ENCODE peak calls at places on chromosomes 13 and 19, in eight cellular contexts. One of them, this sample, is unnamed.

GRCh38 chr19:31349160-31349881 is at the start of gene TSHZ3:
- DNase-seq in kidney tubule cell: peak; percentile 32
- DNase-seq in WTC11: peak; percentile 82
- DNase-seq in stimulated activated CD8-positive, alpha-beta memory T cell treated with anti-CD3 and anti-CD28 coated beads, Interleukin-4, amount 100 ng/mL, for 1 hour: no peak
- DNase-seq in Ammon's horn: peak; percentile 65
- DNase-seq in effector memory CD4-positive, alpha-beta T cell: no peak
- DNase-seq in AG10803: peak; percentile 89
- DNase-seq in PC-9: no peak
- DNase-seq in this sample: no peak

GRCh38 chr13:76380436-76381065 is 505.7 kb downstream of the KCTD12 start:
- DNase-seq in kidney tubule cell: no peak
- DNase-seq in WTC11: no peak
- DNase-seq in stimulated activated CD8-positive, alpha-beta memory T cell treated with anti-CD3 and anti-CD28 coated beads, Interleukin-4, amount 100 ng/mL, for 1 hour: no peak
- DNase-seq in Ammon's horn: peak; percentile 33
- DNase-seq in effector memory CD4-positive, alpha-beta T cell: no peak
- DNase-seq in AG10803: peak; percentile 23
- DNase-seq in PC-9: no peak
- DNase-seq in this sample: no peak

GRCh38 chr13:45278096-45278645 is 62.8 kb downstream of the TPT1 start:
- DNase-seq in kidney tubule cell: no peak
- DNase-seq in WTC11: no peak
- DNase-seq in stimulated activated CD8-positive, alpha-beta memory T cell treated with anti-CD3 and anti-CD28 coated beads, Interleukin-4, amount 100 ng/mL, for 1 hour: no peak
- DNase-seq in Ammon's horn: peak; percentile 39
- DNase-seq in effector memory CD4-positive, alpha-beta T cell: no peak
- DNase-seq in AG10803: no peak
- DNase-seq in PC-9: no peak
- DNase-seq in this sample: no peak

GRCh38 chr13:113616991-113617749 is 32.6 kb downstream of the TFDP1 start:
- DNase-seq in kidney tubule cell: peak; percentile 81
- DNase-seq in WTC11: peak; percentile 41
- DNase-seq in stimulated activated CD8-positive, alpha-beta memory T cell treated with anti-CD3 and anti-CD28 coated beads, Interleukin-4, amount 100 ng/mL, for 1 hour: no peak
- DNase-seq in Ammon's horn: no peak
- DNase-seq in effector memory CD4-positive, alpha-beta T cell: no peak
- DNase-seq in AG10803: no peak
- DNase-seq in PC-9: peak; percentile 22
- DNase-seq in this sample: no peak

GRCh38 chr19:2016041-2016807 is 710 bp upstream of the BTBD2 start:
- DNase-seq in kidney tubule cell: peak; percentile 73
- DNase-seq in WTC11: peak; percentile 57
- DNase-seq in stimulated activated CD8-positive, alpha-beta memory T cell treated with anti-CD3 and anti-CD28 coated beads, Interleukin-4, amount 100 ng/mL, for 1 hour: peak; percentile 22
- DNase-seq in Ammon's horn: peak; percentile 94
- DNase-seq in effector memory CD4-positive, alpha-beta T cell: peak; percentile 45
- DNase-seq in AG10803: peak; percentile 90
- DNase-seq in PC-9: peak; percentile 57
- DNase-seq in this sample: no peak

GRCh38 chr19:34096020-34096915 is 76.0 kb upstream of the LSM14A start:
- DNase-seq in kidney tubule cell: peak; percentile 47
- DNase-seq in WTC11: peak; percentile 16
- DNase-seq in stimulated activated CD8-positive, alpha-beta memory T cell treated with anti-CD3 and anti-CD28 coated beads, Interleukin-4, amount 100 ng/mL, for 1 hour: no peak
- DNase-seq in Ammon's horn: peak; percentile 58
- DNase-seq in effector memory CD4-positive, alpha-beta T cell: no peak
- DNase-seq in AG10803: peak; percentile 48
- DNase-seq in PC-9: no peak
- DNase-seq in this sample: no peak

GRCh38 chr13:27728271-27728670 is 64.0 kb upstream of the GSX1 start:
- DNase-seq in kidney tubule cell: no peak
- DNase-seq in WTC11: peak; percentile 29
- DNase-seq in stimulated activated CD8-positive, alpha-beta memory T cell treated with anti-CD3 and anti-CD28 coated beads, Interleukin-4, amount 100 ng/mL, for 1 hour: no peak
- DNase-seq in Ammon's horn: peak; percentile 66
- DNase-seq in effector memory CD4-positive, alpha-beta T cell: no peak
- DNase-seq in AG10803: no peak
- DNase-seq in PC-9: no peak
- DNase-seq in this sample: no peak

GRCh38 chr13:27822258-27822872 is 30.1 kb downstream of the GSX1 start:
- DNase-seq in kidney tubule cell: no peak
- DNase-seq in WTC11: no peak
- DNase-seq in stimulated activated CD8-positive, alpha-beta memory T cell treated with anti-CD3 and anti-CD28 coated beads, Interleukin-4, amount 100 ng/mL, for 1 hour: no peak
- DNase-seq in Ammon's horn: no peak
- DNase-seq in effector memory CD4-positive, alpha-beta T cell: no peak
- DNase-seq in AG10803: no peak
- DNase-seq in PC-9: no peak
- DNase-seq in this sample: no peak

GRCh38 chr13:60226507-60226906 is 62.8 kb upstream of the DIAPH3 start:
- DNase-seq in kidney tubule cell: peak; percentile 42
- DNase-seq in WTC11: peak; percentile 42
- DNase-seq in stimulated activated CD8-positive, alpha-beta memory T cell treated with anti-CD3 and anti-CD28 coated beads, Interleukin-4, amount 100 ng/mL, for 1 hour: no peak
- DNase-seq in Ammon's horn: no peak
- DNase-seq in effector memory CD4-positive, alpha-beta T cell: no peak
- DNase-seq in AG10803: peak; percentile 45
- DNase-seq in PC-9: peak; percentile 12
- DNase-seq in this sample: no peak

GRCh38 chr13:62387642-62388041 is 972.0 kb upstream of the PCDH20 start:
- DNase-seq in kidney tubule cell: no peak
- DNase-seq in WTC11: no peak
- DNase-seq in stimulated activated CD8-positive, alpha-beta memory T cell treated with anti-CD3 and anti-CD28 coated beads, Interleukin-4, amount 100 ng/mL, for 1 hour: no peak
- DNase-seq in Ammon's horn: no peak
- DNase-seq in effector memory CD4-positive, alpha-beta T cell: no peak
- DNase-seq in AG10803: no peak
- DNase-seq in PC-9: no peak
- DNase-seq in this sample: no peak

GRCh38 chr19:10286803-10287737 is at the start of gene ICAM4:
- DNase-seq in kidney tubule cell: peak; percentile 44
- DNase-seq in WTC11: peak; percentile 71
- DNase-seq in stimulated activated CD8-positive, alpha-beta memory T cell treated with anti-CD3 and anti-CD28 coated beads, Interleukin-4, amount 100 ng/mL, for 1 hour: no peak
- DNase-seq in Ammon's horn: no peak
- DNase-seq in effector memory CD4-positive, alpha-beta T cell: no peak
- DNase-seq in AG10803: no peak
- DNase-seq in PC-9: no peak
- DNase-seq in this sample: no peak

GRCh38 chr13:113526466-113527220 is 36.1 kb upstream of the DCUN1D2 start:
- DNase-seq in kidney tubule cell: no peak
- DNase-seq in WTC11: no peak
- DNase-seq in stimulated activated CD8-positive, alpha-beta memory T cell treated with anti-CD3 and anti-CD28 coated beads, Interleukin-4, amount 100 ng/mL, for 1 hour: no peak
- DNase-seq in Ammon's horn: no peak
- DNase-seq in effector memory CD4-positive, alpha-beta T cell: no peak
- DNase-seq in AG10803: no peak
- DNase-seq in PC-9: no peak
- DNase-seq in this sample: no peak

GRCh38 chr13:65260938-65261880 is 1968.9 kb downstream of the PCDH9 start:
- DNase-seq in kidney tubule cell: no peak
- DNase-seq in WTC11: no peak
- DNase-seq in stimulated activated CD8-positive, alpha-beta memory T cell treated with anti-CD3 and anti-CD28 coated beads, Interleukin-4, amount 100 ng/mL, for 1 hour: no peak
- DNase-seq in Ammon's horn: peak; percentile 5
- DNase-seq in effector memory CD4-positive, alpha-beta T cell: no peak
- DNase-seq in AG10803: no peak
- DNase-seq in PC-9: no peak
- DNase-seq in this sample: no peak

GRCh38 chr19:29663861-29664752 is 1.2 kb upstream of the PLEKHF1 start:
- DNase-seq in kidney tubule cell: peak; percentile 45
- DNase-seq in WTC11: no peak
- DNase-seq in stimulated activated CD8-positive, alpha-beta memory T cell treated with anti-CD3 and anti-CD28 coated beads, Interleukin-4, amount 100 ng/mL, for 1 hour: no peak
- DNase-seq in Ammon's horn: no peak
- DNase-seq in effector memory CD4-positive, alpha-beta T cell: no peak
- DNase-seq in AG10803: peak; percentile 73
- DNase-seq in PC-9: peak; percentile 54
- DNase-seq in this sample: no peak

GRCh38 chr13:22061806-22062391 is 391.0 kb downstream of the FGF9 start:
- DNase-seq in kidney tubule cell: no peak
- DNase-seq in WTC11: no peak
- DNase-seq in stimulated activated CD8-positive, alpha-beta memory T cell treated with anti-CD3 and anti-CD28 coated beads, Interleukin-4, amount 100 ng/mL, for 1 hour: no peak
- DNase-seq in Ammon's horn: no peak
- DNase-seq in effector memory CD4-positive, alpha-beta T cell: no peak
- DNase-seq in AG10803: no peak
- DNase-seq in PC-9: no peak
- DNase-seq in this sample: no peak

GRCh38 chr13:54241719-54242118 is 1213.1 kb downstream of the OLFM4 start:
- DNase-seq in kidney tubule cell: peak; percentile 2
- DNase-seq in WTC11: no peak
- DNase-seq in stimulated activated CD8-positive, alpha-beta memory T cell treated with anti-CD3 and anti-CD28 coated beads, Interleukin-4, amount 100 ng/mL, for 1 hour: no peak
- DNase-seq in Ammon's horn: no peak
- DNase-seq in effector memory CD4-positive, alpha-beta T cell: no peak
- DNase-seq in AG10803: no peak
- DNase-seq in PC-9: no peak
- DNase-seq in this sample: no peak

GRCh38 chr19:1211494-1212234 is 6.1 kb downstream of the STK11 start:
- DNase-seq in kidney tubule cell: no peak
- DNase-seq in WTC11: peak; percentile 68
- DNase-seq in stimulated activated CD8-positive, alpha-beta memory T cell treated with anti-CD3 and anti-CD28 coated beads, Interleukin-4, amount 100 ng/mL, for 1 hour: no peak
- DNase-seq in Ammon's horn: no peak
- DNase-seq in effector memory CD4-positive, alpha-beta T cell: no peak
- DNase-seq in AG10803: no peak
- DNase-seq in PC-9: no peak
- DNase-seq in this sample: no peak

GRCh38 chr13:32246468-32246867 is 68.7 kb downstream of the ZAR1L start:
- DNase-seq in kidney tubule cell: peak; percentile 68
- DNase-seq in WTC11: peak; percentile 81
- DNase-seq in stimulated activated CD8-positive, alpha-beta memory T cell treated with anti-CD3 and anti-CD28 coated beads, Interleukin-4, amount 100 ng/mL, for 1 hour: peak; percentile 7
- DNase-seq in Ammon's horn: peak; percentile 27
- DNase-seq in effector memory CD4-positive, alpha-beta T cell: no peak
- DNase-seq in AG10803: peak; percentile 59
- DNase-seq in PC-9: peak; percentile 37
- DNase-seq in this sample: no peak

GRCh38 chr19:42143341-42144234 is 11.3 kb upstream of the POU2F2 start:
- DNase-seq in kidney tubule cell: peak; percentile 13
- DNase-seq in WTC11: peak; percentile 83
- DNase-seq in stimulated activated CD8-positive, alpha-beta memory T cell treated with anti-CD3 and anti-CD28 coated beads, Interleukin-4, amount 100 ng/mL, for 1 hour: no peak
- DNase-seq in Ammon's horn: no peak
- DNase-seq in effector memory CD4-positive, alpha-beta T cell: no peak
- DNase-seq in AG10803: no peak
- DNase-seq in PC-9: peak; percentile 26
- DNase-seq in this sample: no peak

GRCh38 chr19:13906525-13906904 is 514 bp downstream of the CC2D1A start:
- DNase-seq in kidney tubule cell: peak; percentile 12
- DNase-seq in WTC11: no peak
- DNase-seq in stimulated activated CD8-positive, alpha-beta memory T cell treated with anti-CD3 and anti-CD28 coated beads, Interleukin-4, amount 100 ng/mL, for 1 hour: no peak
- DNase-seq in Ammon's horn: no peak
- DNase-seq in effector memory CD4-positive, alpha-beta T cell: no peak
- DNase-seq in AG10803: peak; percentile 9
- DNase-seq in PC-9: peak; percentile 65
- DNase-seq in this sample: no peak

GRCh38 chr13:76882431-76882830 is 3.8 kb downstream of the KCTD12 start:
- DNase-seq in kidney tubule cell: no peak
- DNase-seq in WTC11: no peak
- DNase-seq in stimulated activated CD8-positive, alpha-beta memory T cell treated with anti-CD3 and anti-CD28 coated beads, Interleukin-4, amount 100 ng/mL, for 1 hour: no peak
- DNase-seq in Ammon's horn: peak; percentile 50
- DNase-seq in effector memory CD4-positive, alpha-beta T cell: no peak
- DNase-seq in AG10803: peak; percentile 88
- DNase-seq in PC-9: no peak
- DNase-seq in this sample: no peak

GRCh38 chr13:38223093-38223492 is 126.6 kb upstream of the UFM1 start:
- DNase-seq in kidney tubule cell: peak; percentile 4
- DNase-seq in WTC11: peak; percentile 44
- DNase-seq in stimulated activated CD8-positive, alpha-beta memory T cell treated with anti-CD3 and anti-CD28 coated beads, Interleukin-4, amount 100 ng/mL, for 1 hour: no peak
- DNase-seq in Ammon's horn: no peak
- DNase-seq in effector memory CD4-positive, alpha-beta T cell: no peak
- DNase-seq in AG10803: peak; percentile 40
- DNase-seq in PC-9: no peak
- DNase-seq in this sample: no peak

GRCh38 chr19:8552810-8553209 is 24.4 kb downstream of the MYO1F start:
- DNase-seq in kidney tubule cell: peak; percentile 27
- DNase-seq in WTC11: peak; percentile 52
- DNase-seq in stimulated activated CD8-positive, alpha-beta memory T cell treated with anti-CD3 and anti-CD28 coated beads, Interleukin-4, amount 100 ng/mL, for 1 hour: no peak
- DNase-seq in Ammon's horn: no peak
- DNase-seq in effector memory CD4-positive, alpha-beta T cell: no peak
- DNase-seq in AG10803: peak; percentile 9
- DNase-seq in PC-9: no peak
- DNase-seq in this sample: no peak

GRCh38 chr19:43779820-43780219 is 953 bp downstream of the KCNN4 start:
- DNase-seq in kidney tubule cell: no peak
- DNase-seq in WTC11: no peak
- DNase-seq in stimulated activated CD8-positive, alpha-beta memory T cell treated with anti-CD3 and anti-CD28 coated beads, Interleukin-4, amount 100 ng/mL, for 1 hour: no peak
- DNase-seq in Ammon's horn: no peak
- DNase-seq in effector memory CD4-positive, alpha-beta T cell: no peak
- DNase-seq in AG10803: no peak
- DNase-seq in PC-9: peak; percentile 39
- DNase-seq in this sample: no peak

GRCh38 chr13:87244256-87244870 is 426.8 kb upstream of the SLITRK5 start:
- DNase-seq in kidney tubule cell: no peak
- DNase-seq in WTC11: no peak
- DNase-seq in stimulated activated CD8-positive, alpha-beta memory T cell treated with anti-CD3 and anti-CD28 coated beads, Interleukin-4, amount 100 ng/mL, for 1 hour: no peak
- DNase-seq in Ammon's horn: no peak
- DNase-seq in effector memory CD4-positive, alpha-beta T cell: no peak
- DNase-seq in AG10803: no peak
- DNase-seq in PC-9: no peak
- DNase-seq in this sample: no peak

GRCh38 chr19:6235031-6235951 is 44.5 kb downstream of the MLLT1 start:
- DNase-seq in kidney tubule cell: no peak
- DNase-seq in WTC11: no peak
- DNase-seq in stimulated activated CD8-positive, alpha-beta memory T cell treated with anti-CD3 and anti-CD28 coated beads, Interleukin-4, amount 100 ng/mL, for 1 hour: no peak
- DNase-seq in Ammon's horn: no peak
- DNase-seq in effector memory CD4-positive, alpha-beta T cell: no peak
- DNase-seq in AG10803: no peak
- DNase-seq in PC-9: no peak
- DNase-seq in this sample: no peak

GRCh38 chr13:74570834-74571233 is 436.6 kb upstream of the KLF12 start:
- DNase-seq in kidney tubule cell: no peak
- DNase-seq in WTC11: no peak
- DNase-seq in stimulated activated CD8-positive, alpha-beta memory T cell treated with anti-CD3 and anti-CD28 coated beads, Interleukin-4, amount 100 ng/mL, for 1 hour: no peak
- DNase-seq in Ammon's horn: no peak
- DNase-seq in effector memory CD4-positive, alpha-beta T cell: no peak
- DNase-seq in AG10803: peak; percentile 58
- DNase-seq in PC-9: no peak
- DNase-seq in this sample: no peak

GRCh38 chr13:112813552-112813951 is 123.7 kb downstream of the ATP11A start:
- DNase-seq in kidney tubule cell: no peak
- DNase-seq in WTC11: no peak
- DNase-seq in stimulated activated CD8-positive, alpha-beta memory T cell treated with anti-CD3 and anti-CD28 coated beads, Interleukin-4, amount 100 ng/mL, for 1 hour: no peak
- DNase-seq in Ammon's horn: no peak
- DNase-seq in effector memory CD4-positive, alpha-beta T cell: no peak
- DNase-seq in AG10803: no peak
- DNase-seq in PC-9: no peak
- DNase-seq in this sample: no peak

GRCh38 chr19:46919324-46919723 is 58.5 kb downstream of the ARHGAP35 start:
- DNase-seq in kidney tubule cell: peak; percentile 74
- DNase-seq in WTC11: no peak
- DNase-seq in stimulated activated CD8-positive, alpha-beta memory T cell treated with anti-CD3 and anti-CD28 coated beads, Interleukin-4, amount 100 ng/mL, for 1 hour: no peak
- DNase-seq in Ammon's horn: no peak
- DNase-seq in effector memory CD4-positive, alpha-beta T cell: no peak
- DNase-seq in AG10803: peak; percentile 53
- DNase-seq in PC-9: no peak
- DNase-seq in this sample: no peak

GRCh38 chr13:30806784-30807183 is 71.4 kb downstream of the ALOX5AP start:
- DNase-seq in kidney tubule cell: peak; percentile 74
- DNase-seq in WTC11: no peak
- DNase-seq in stimulated activated CD8-positive, alpha-beta memory T cell treated with anti-CD3 and anti-CD28 coated beads, Interleukin-4, amount 100 ng/mL, for 1 hour: no peak
- DNase-seq in Ammon's horn: no peak
- DNase-seq in effector memory CD4-positive, alpha-beta T cell: no peak
- DNase-seq in AG10803: peak; percentile 78
- DNase-seq in PC-9: no peak
- DNase-seq in this sample: no peak

GRCh38 chr13:110853235-110853721 is 61.6 kb downstream of the ANKRD10 start:
- DNase-seq in kidney tubule cell: no peak
- DNase-seq in WTC11: no peak
- DNase-seq in stimulated activated CD8-positive, alpha-beta memory T cell treated with anti-CD3 and anti-CD28 coated beads, Interleukin-4, amount 100 ng/mL, for 1 hour: no peak
- DNase-seq in Ammon's horn: no peak
- DNase-seq in effector memory CD4-positive, alpha-beta T cell: no peak
- DNase-seq in AG10803: no peak
- DNase-seq in PC-9: no peak
- DNase-seq in this sample: no peak

GRCh38 chr19:39136225-39136940 is 10.8 kb downstream of the PAK4 start:
- DNase-seq in kidney tubule cell: no peak
- DNase-seq in WTC11: no peak
- DNase-seq in stimulated activated CD8-positive, alpha-beta memory T cell treated with anti-CD3 and anti-CD28 coated beads, Interleukin-4, amount 100 ng/mL, for 1 hour: no peak
- DNase-seq in Ammon's horn: no peak
- DNase-seq in effector memory CD4-positive, alpha-beta T cell: no peak
- DNase-seq in AG10803: no peak
- DNase-seq in PC-9: no peak
- DNase-seq in this sample: no peak

GRCh38 chr13:105611424-105611823 is 924.0 kb downstream of the EFNB2 start:
- DNase-seq in kidney tubule cell: peak; percentile 78
- DNase-seq in WTC11: no peak
- DNase-seq in stimulated activated CD8-positive, alpha-beta memory T cell treated with anti-CD3 and anti-CD28 coated beads, Interleukin-4, amount 100 ng/mL, for 1 hour: no peak
- DNase-seq in Ammon's horn: no peak
- DNase-seq in effector memory CD4-positive, alpha-beta T cell: no peak
- DNase-seq in AG10803: peak; percentile 37
- DNase-seq in PC-9: peak; percentile 37
- DNase-seq in this sample: no peak

GRCh38 chr19:1169921-1170885 is 3.9 kb downstream of the SBNO2 start:
- DNase-seq in kidney tubule cell: peak; percentile 45
- DNase-seq in WTC11: peak; percentile 14
- DNase-seq in stimulated activated CD8-positive, alpha-beta memory T cell treated with anti-CD3 and anti-CD28 coated beads, Interleukin-4, amount 100 ng/mL, for 1 hour: no peak
- DNase-seq in Ammon's horn: peak; percentile 79
- DNase-seq in effector memory CD4-positive, alpha-beta T cell: no peak
- DNase-seq in AG10803: peak; percentile 44
- DNase-seq in PC-9: peak; percentile 79
- DNase-seq in this sample: no peak